ENCODE peak calls at places on chromosomes 11 and 22, in four cellular contexts. R is HCEC 1CT, G is T-helper 2 cell, O is A549. F is an unnamed sample.

GRCh38 chr11:103170865-103171264 is 61.6 kb downstream of the DYNC2H1 start:
- DNase-seq in R (peak; percentile 83), G (no peak), O (no peak), F (no peak)

GRCh38 chr22:44186737-44187136 is 6.0 kb downstream of the PARVG start:
- DNase-seq in R (no peak), G (no peak), O (no peak), F (no peak)

GRCh38 chr11:13448876-13449275 is 14.1 kb downstream of the BTBD10 start:
- DNase-seq in R (peak; percentile 49), G (no peak), O (no peak), F (no peak)

GRCh38 chr11:12744831-12745502 is 70.7 kb downstream of the TEAD1 start:
- DNase-seq in R (no peak), G (no peak), O (no peak), F (no peak)

GRCh38 chr11:112797072-112797471 is 164.1 kb upstream of the NCAM1 start:
- DNase-seq in R (no peak), G (no peak), O (no peak), F (no peak)

GRCh38 chr11:2793781-2794418 is 91.7 kb downstream of the CDKN1C start:
- DNase-seq in R (no peak), G (peak; percentile 7), O (no peak), F (no peak)

GRCh38 chr22:27230189-27230588 is 571.4 kb downstream of the MN1 start:
- DNase-seq in R (no peak), G (no peak), O (no peak), F (no peak)

GRCh38 chr11:12229450-12230229 is 119.2 kb downstream of the MICAL2 start:
- DNase-seq in R (no peak), G (no peak), O (peak; percentile 47), F (no peak)

GRCh38 chr22:45602824-45603301 is 68.8 kb upstream of the ATXN10 start:
- DNase-seq in R (no peak), G (no peak), O (peak; percentile 82), F (no peak)

GRCh38 chr11:25943777-25944661 is 387.9 kb upstream of the ANO3 start:
- DNase-seq in R (no peak), G (no peak), O (no peak), F (no peak)

GRCh38 chr11:1863352-1864215 is 10.7 kb downstream of the LSP1 start:
- DNase-seq in R (peak; percentile 81), G (no peak), O (peak; percentile 71), F (no peak)

GRCh38 chr11:46895821-46896220 is 22.5 kb downstream of the LRP4 start:
- DNase-seq in R (no peak), G (no peak), O (no peak), F (no peak)

GRCh38 chr11:67433536-67434394 is 3.7 kb downstream of the PTPRCAP start:
- DNase-seq in R (no peak), G (no peak), O (no peak), F (no peak)

GRCh38 chr11:111347723-111348115 is 31.4 kb downstream of the POU2AF1 start:
- DNase-seq in R (peak; percentile 3), G (no peak), O (no peak), F (no peak)

GRCh38 chr22:17944205-17944725 is 80.1 kb downstream of the MICAL3 start:
- DNase-seq in R (no peak), G (no peak), O (no peak), F (no peak)

GRCh38 chr22:48926663-48927062 is 901.0 kb downstream of the BRD1 start:
- DNase-seq in R (no peak), G (no peak), O (no peak), F (no peak)

GRCh38 chr11:34640050-34640971 is 19.4 kb downstream of the EHF start:
- DNase-seq in R (no peak), G (no peak), O (peak; percentile 98), F (no peak)

GRCh38 chr11:66421492-66422205 is 814 bp downstream of the NPAS4 start:
- DNase-seq in R (peak; percentile 67), G (peak; percentile 73), O (peak; percentile 84), F (peak; percentile 80)

GRCh38 chr11:66951927-66952337 is 6.3 kb downstream of the PC start:
- DNase-seq in R (no peak), G (no peak), O (no peak), F (no peak)

GRCh38 chr11:111819161-111820058 is 52.0 kb downstream of the ALG9 start:
- DNase-seq in R (peak; percentile 80), G (no peak), O (no peak), F (no peak)

GRCh38 chr11:17931595-17931994 is 81.3 kb downstream of the SERGEF start:
- DNase-seq in R (no peak), G (no peak), O (no peak), F (no peak)

GRCh38 chr22:19178065-19178658 is 374 bp downstream of the SLC25A1 start:
- DNase-seq in R (peak; percentile 11), G (peak; percentile 42), O (no peak), F (no peak)

GRCh38 chr11:75563978-75564552 is 2.0 kb downstream of the SERPINH1 start:
- DNase-seq in R (peak; percentile 80), G (no peak), O (no peak), F (no peak)

GRCh38 chr11:19890308-19890707 is 177.7 kb downstream of the NAV2 start:
- DNase-seq in R (peak; percentile 69), G (no peak), O (peak; percentile 8), F (no peak)

GRCh38 chr11:104946907-104947306 is 21.5 kb downstream of the CASP4 start:
- DNase-seq in R (peak; percentile 58), G (no peak), O (peak; percentile 45), F (no peak)

GRCh38 chr11:66101055-66101454 is 31.0 kb downstream of the PACS1 start:
- DNase-seq in R (no peak), G (no peak), O (no peak), F (no peak)

GRCh38 chr11:120208777-120209176 is 2.1 kb upstream of the OAF start:
- DNase-seq in R (peak; percentile 80), G (no peak), O (peak; percentile 44), F (no peak)

GRCh38 chr11:118857385-118857784 is 26.3 kb upstream of the CXCR5 start:
- DNase-seq in R (no peak), G (no peak), O (no peak), F (no peak)